ENCODE peak calls at places on chromosomes 12 and 14, in nine cellular contexts. K is mesothelial cell of epicardium, T is psoas muscle, O is B cell, B is thyroid gland, U is astrocyte of the cerebellum, R is fibroblast of lung, W is RWPE2, C is body of pancreas. V is an unnamed sample.
A peak's percentile ranks its signal among the peaks of the same experiment; 100 is the strongest.

GRCh38 chr14:106691601-106692291 is 1165.4 kb downstream of the TMEM121 start:
- DNase-seq in B (no peak), K (no peak), U (no peak), C (peak; percentile 11), W (no peak), O (peak; percentile 11), R (no peak), T (peak; percentile 12), V (no peak)

GRCh38 chr14:103086771-103087342 is 2.8 kb downstream of the LBHD2 start:
- DNase-seq in W (no peak), T (no peak), K (no peak), B (no peak), O (no peak), R (no peak), U (no peak), C (no peak), V (peak; percentile 5)

GRCh38 chr12:95663525-95663924 is 112.2 kb upstream of the USP44 start:
- DNase-seq in R (no peak), C (peak; percentile 25), W (no peak), T (no peak), O (no peak), U (no peak), K (no peak), B (no peak), V (no peak)

GRCh38 chr12:72025524-72025923 is 86.9 kb downstream of the TPH2 start:
- DNase-seq in K (no peak), O (no peak), T (no peak), C (no peak), B (no peak), W (no peak), U (no peak), R (no peak), V (no peak)

GRCh38 chr12:101713059-101713682 is 15.7 kb downstream of the CHPT1 start:
- DNase-seq in K (no peak), W (no peak), C (peak; percentile 25), R (no peak), U (no peak), T (no peak), O (no peak), B (peak; percentile 27), V (no peak)

GRCh38 chr14:31232081-31232480 is 24.5 kb upstream of the HECTD1 start:
- DNase-seq in B (no peak), O (no peak), W (peak; percentile 18), R (no peak), K (no peak), C (no peak), U (no peak), T (no peak), V (no peak)

GRCh38 chr12:946212-946611 is 3.3 kb downstream of the RAD52 start:
- DNase-seq in T (no peak), C (no peak), K (no peak), O (no peak), B (no peak), R (no peak), W (no peak), U (no peak), V (no peak)

GRCh38 chr14:96274122-96274910 is 18.3 kb downstream of the BDKRB1 start:
- DNase-seq in W (no peak), B (no peak), K (no peak), T (no peak), O (no peak), R (peak; percentile 96), U (no peak), C (peak; percentile 31), V (no peak)

GRCh38 chr12:109878247-109878625 is 2.1 kb downstream of the GLTP start:
- DNase-seq in B (no peak), T (no peak), W (no peak), R (no peak), U (no peak), K (no peak), C (no peak), O (no peak), V (no peak)

GRCh38 chr12:109878749-109879148 is 1.6 kb downstream of the GLTP start:
- DNase-seq in K (no peak), B (no peak), T (no peak), R (no peak), U (no peak), O (no peak), W (no peak), C (no peak), V (no peak)

GRCh38 chr12:109880938-109881337 is 597 bp upstream of the GLTP start:
- DNase-seq in U (no peak), W (no peak), B (no peak), R (no peak), T (no peak), K (no peak), C (no peak), O (no peak), V (no peak)

GRCh38 chr12:109880049-109880931 is at the start of gene GLTP:
- DNase-seq in B (peak; percentile 88), T (peak; percentile 88), C (peak; percentile 86), W (peak; percentile 79), R (peak; percentile 67), O (peak; percentile 98), K (peak; percentile 90), U (peak; percentile 24), V (peak; percentile 91)

DNA sequence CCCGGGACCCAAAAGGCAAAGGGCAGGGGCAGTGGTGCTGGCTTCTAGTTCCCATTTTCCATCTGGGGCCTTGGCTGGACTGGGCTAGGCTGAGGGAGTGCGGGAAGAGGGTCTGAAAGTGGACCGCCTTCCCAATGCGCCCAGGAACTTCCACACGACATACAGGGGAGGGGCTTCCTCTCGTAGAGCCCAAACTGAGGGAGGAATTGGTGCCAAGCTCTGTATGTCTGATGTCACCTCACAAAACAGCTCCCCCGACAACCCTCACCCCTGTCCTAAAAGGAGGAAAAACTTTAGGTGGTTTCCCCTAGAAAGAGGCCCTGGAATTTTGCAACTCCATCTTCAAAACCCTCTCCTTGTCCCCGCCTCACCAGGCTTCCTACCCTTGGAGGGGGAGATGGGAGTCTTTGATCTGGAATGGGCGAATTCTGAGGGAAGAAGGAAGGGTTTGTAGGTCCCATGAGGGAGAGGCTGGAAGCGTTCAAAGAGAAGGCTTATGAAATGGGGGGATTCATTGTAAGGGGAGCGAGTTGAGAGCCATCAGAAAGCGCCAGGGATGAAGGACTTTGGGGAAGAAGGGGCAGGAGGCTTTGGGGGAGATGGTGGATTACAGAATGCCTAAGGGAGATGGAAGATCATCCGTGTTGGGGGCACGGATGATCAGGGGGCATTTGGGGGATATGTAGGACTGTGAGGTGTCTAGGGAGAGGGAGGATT is 851 bp downstream of the GLTP start:
- DNase-seq in U (no peak), K (no peak), W (no peak), B (no peak), T (no peak), R (no peak), O (no peak), C (peak; percentile 22), V (no peak)
- TF ChIP-seq CTCF in U (no peak), K (no peak), W (no peak), B (no peak), T (no peak), R (no peak), O (no peak), C (peak; percentile 1), V (no peak)

GRCh38 chr12:112559784-112560183 is 141.0 kb downstream of the PTPN11 start:
- DNase-seq in T (no peak), C (no peak), B (no peak), R (no peak), O (no peak), U (no peak), K (no peak), W (no peak), V (no peak)

GRCh38 chr12:112570096-112570495 is 151.3 kb downstream of the PTPN11 start:
- DNase-seq in K (no peak), R (no peak), B (no peak), O (no peak), U (no peak), W (no peak), C (no peak), T (no peak), V (no peak)

GRCh38 chr12:112564160-112564559 is 145.4 kb downstream of the PTPN11 start:
- DNase-seq in R (no peak), B (no peak), O (no peak), K (no peak), U (no peak), C (no peak), W (no peak), T (no peak), V (no peak)
- TF ChIP-seq CTCF in R (no peak), B (no peak), O (no peak), K (peak; percentile 18), U (no peak), C (no peak), W (no peak), T (no peak), V (no peak)

GRCh38 chr12:82620917-82621316 is 65.8 kb upstream of the TMTC2 start:
- DNase-seq in T (no peak), W (no peak), B (no peak), U (no peak), R (no peak), O (no peak), K (no peak), C (no peak), V (no peak)
- TF ChIP-seq CTCF in T (no peak), W (no peak), B (no peak), U (no peak), R (no peak), O (no peak), K (no peak), C (no peak), V (no peak)

GRCh38 chr14:23520899-23521521 is 30.6 kb downstream of the ZFHX2 start:
- DNase-seq in C (no peak), B (no peak), O (no peak), R (no peak), K (no peak), W (no peak), T (no peak), U (no peak), V (no peak)

GRCh38 chr14:23521785-23522640 is 29.6 kb downstream of the ZFHX2 start:
- DNase-seq in T (no peak), O (no peak), B (no peak), R (no peak), W (no peak), C (no peak), K (no peak), U (no peak), V (no peak)

GRCh38 chr14:23514009-23514962 is 37.3 kb downstream of the ZFHX2 start:
- DNase-seq in U (no peak), K (no peak), W (no peak), B (no peak), C (no peak), T (no peak), R (no peak), O (no peak), V (no peak)

GRCh38 chr14:23518716-23519115 is 32.8 kb downstream of the ZFHX2 start:
- DNase-seq in K (no peak), B (peak; percentile 34), T (no peak), W (no peak), C (no peak), O (no peak), U (no peak), R (no peak), V (no peak)

DNA sequence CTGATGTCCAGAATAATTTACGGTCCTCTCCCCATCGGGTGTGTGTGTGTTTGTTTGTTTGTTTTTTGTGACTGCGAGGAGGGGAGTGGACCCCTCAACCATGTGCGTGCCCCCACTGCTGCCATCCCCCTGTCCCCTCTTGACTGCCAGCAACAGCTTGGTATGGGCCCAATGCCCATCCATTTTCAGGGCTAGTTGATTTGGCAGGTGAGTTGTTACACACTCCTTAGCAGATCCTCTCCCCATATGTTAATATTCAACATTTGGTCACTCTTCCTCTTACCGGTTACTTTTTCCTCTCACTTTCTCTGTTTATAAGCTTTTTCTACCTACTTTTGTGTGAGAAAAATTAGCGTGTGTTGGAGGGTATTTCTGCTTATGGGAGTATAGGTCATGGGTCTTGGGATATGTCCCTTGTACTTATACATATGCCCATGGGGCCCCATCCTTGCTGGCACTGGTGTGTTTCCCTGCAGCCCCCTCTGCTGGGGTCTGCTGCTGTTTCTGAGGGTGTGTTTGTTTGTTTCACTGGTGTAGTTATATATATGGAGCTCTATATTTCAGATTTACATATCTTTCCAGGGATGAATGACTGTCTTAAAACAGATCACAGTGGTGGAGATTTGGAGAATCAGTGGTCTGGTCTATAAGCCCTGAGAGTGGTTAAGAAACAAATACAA is 33.8 kb downstream of the ZFHX2 start:
- DNase-seq in O (no peak), T (no peak), K (no peak), B (no peak), R (no peak), W (no peak), C (no peak), U (no peak), V (no peak)
- TF ChIP-seq CTCF in O (no peak), T (no peak), K (no peak), B (no peak), R (no peak), W (no peak), C (no peak), U (no peak), V (peak; percentile 14)